ENCODE peak calls at places on chromosomes 12 and 14, in ten cellular contexts. N is spleen; Q is mucosa of descending colon; R is body of pancreas; T is IMR-90; C is naive thymus-derived CD4-positive, alpha-beta T cell; O is BE2C; I is neural progenitor cell; S is lower lobe of right lung; E is transverse colon. P is an unnamed sample. For H3K4me1, the result is how much of the 10 kb centered on the place peaks cover.

GRCh38 chr12:40336573-40337199 is 111.9 kb downstream of the LRRK2 start:
- DNase-seq in N (no peak), Q (no peak), R (no peak), T (peak), C (no peak), O (no peak), I (no peak), S (no peak), E (no peak), P (peak)

GRCh38 chr14:29858299-29858698 is 69.3 kb downstream of the PRKD1 start:
- DNase-seq in N (no peak), Q (no peak), R (no peak), T (no peak), C (no peak), O (no peak), I (no peak), S (no peak), E (no peak), P (no peak)

GRCh38 chr12:32390572-32391219 is 8.7 kb upstream of the FGD4 start:
- DNase-seq in N (peak), Q (peak), R (peak), T (no peak), C (no peak), O (no peak), I (no peak), S (peak), E (peak), P (no peak)

GRCh38 chr12:114687802-114688201 is 3.8 kb upstream of the TBX3 start:
- DNase-seq in N (no peak), Q (no peak), R (no peak), T (no peak), C (no peak), O (no peak), I (peak), S (no peak), E (no peak), P (peak)

GRCh38 chr14:32720927-32721326 is 217.8 kb upstream of the NPAS3 start:
- DNase-seq in N (no peak), Q (no peak), R (no peak), T (peak), C (no peak), O (no peak), I (no peak), S (no peak), E (no peak), P (peak)

GRCh38 chr12:22539055-22539454 is 5.3 kb downstream of the C2CD5 start:
- DNase-seq in N (no peak), Q (no peak), R (no peak), T (no peak), C (no peak), O (no peak), I (no peak), S (no peak), E (no peak), P (no peak)

GRCh38 chr14:50363734-50364113 is 33.0 kb downstream of the CDKL1 start:
- DNase-seq in N (peak), Q (peak), R (no peak), T (peak), C (peak), O (no peak), I (no peak), S (no peak), E (peak), P (no peak)

GRCh38 chr12:132270516-132270915 is 58.9 kb downstream of the GALNT9 start:
- DNase-seq in N (no peak), Q (no peak), R (no peak), T (no peak), C (no peak), O (no peak), I (no peak), S (no peak), E (no peak), P (no peak)

GRCh38 chr12:55072093-55072492 is 52.3 kb downstream of the NEUROD4 start:
- DNase-seq in N (peak), Q (peak), R (peak), T (no peak), C (peak), O (peak), I (peak), S (peak), E (peak), P (no peak)

GRCh38 chr14:94388027-94388895 is at the start of gene SERPINA1:
- DNase-seq in N (no peak), Q (no peak), R (no peak), T (peak), C (no peak), O (no peak), I (no peak), S (peak), E (no peak), P (no peak)

DNA sequence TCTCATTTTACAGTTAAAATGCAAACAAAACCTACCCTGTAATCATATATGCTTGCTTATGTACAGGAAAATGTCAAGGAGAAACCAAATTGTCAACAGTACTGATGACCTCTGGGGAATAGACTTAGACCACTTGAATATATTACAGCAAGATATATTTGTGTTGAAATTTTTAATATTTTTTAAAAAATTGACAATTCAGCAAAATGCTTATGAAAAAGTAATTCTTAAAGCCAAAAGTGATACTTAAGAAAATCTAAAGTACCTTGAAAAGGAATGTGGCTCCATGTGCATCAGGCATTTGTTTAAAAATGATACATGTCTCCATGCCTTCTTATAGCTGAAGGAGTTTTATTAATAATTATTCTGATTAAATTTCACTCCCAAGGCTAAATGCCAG is 49.2 kb downstream of the PTPN21 start:
- DNase-seq in N (no peak), Q (no peak), R (no peak), T (no peak), C (no peak), O (no peak), I (no peak), S (no peak), E (no peak), P (no peak)
- H3K4me1 ChIP-seq in N (under half), Q (under half), R (under half), T (under half), C (under half), O (under half), I (under half), S (under half), E (under half), P (under half)

DNA sequence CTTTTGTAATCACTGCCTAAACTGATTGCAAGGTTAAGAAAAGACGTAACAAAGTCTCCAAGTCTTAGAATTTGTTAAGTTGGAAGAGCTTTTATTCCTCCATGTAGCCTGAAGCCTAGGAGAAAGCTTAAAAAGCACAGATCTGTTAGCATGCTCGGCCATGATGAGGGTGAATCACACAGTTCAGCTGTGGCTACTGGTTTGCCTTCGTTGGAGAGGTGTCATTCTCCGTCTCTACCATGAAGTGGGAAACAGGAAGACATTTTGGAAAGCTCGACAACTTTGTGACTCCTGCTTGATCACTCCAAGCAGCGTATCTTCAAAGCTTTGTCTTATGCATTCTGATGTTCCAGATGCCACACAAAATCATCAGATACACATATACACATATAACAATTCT is 27.1 kb downstream of the DCP1B start:
- DNase-seq in N (no peak), Q (no peak), R (no peak), T (no peak), C (no peak), O (no peak), I (no peak), S (no peak), E (no peak), P (no peak)
- H3K4me1 ChIP-seq in N (under half), Q (under half), R (under half), T (under half), C (under half), O (under half), I (under half), S (under half), E (under half), P (half or more)

DNA sequence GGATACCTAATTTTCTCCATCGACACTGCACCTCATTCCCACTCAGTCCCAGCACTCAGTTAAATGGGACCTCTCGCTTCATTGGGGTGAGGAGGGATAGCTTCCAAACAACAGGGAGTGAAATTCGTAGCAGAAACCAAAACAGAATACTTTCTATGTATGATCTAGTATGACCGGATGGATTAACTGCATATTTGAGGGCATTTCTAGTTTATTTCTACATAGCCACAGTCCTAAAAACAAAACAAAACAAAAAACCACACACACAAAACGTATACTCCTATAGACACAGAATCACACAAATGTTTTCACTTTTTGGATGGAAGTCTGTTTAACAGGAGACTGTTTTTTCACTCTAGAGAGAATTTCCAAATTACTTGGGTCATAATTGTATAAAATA is 307.5 kb upstream of the FKBP4 start:
- DNase-seq in N (no peak), Q (no peak), R (no peak), T (peak), C (no peak), O (no peak), I (no peak), S (no peak), E (no peak), P (peak)
- H3K4me1 ChIP-seq in N (under half), Q (under half), R (under half), T (under half), C (under half), O (under half), I (under half), S (under half), E (under half), P (under half)

GRCh38 chr14:51652168-51653095 is 722 bp downstream of the FRMD6 start:
- DNase-seq in N (peak), Q (peak), R (peak), T (no peak), C (peak), O (peak), I (peak), S (peak), E (peak), P (peak)

GRCh38 chr14:51653855-51654548 is 2.3 kb downstream of the FRMD6 start:
- DNase-seq in N (no peak), Q (no peak), R (no peak), T (peak), C (no peak), O (no peak), I (no peak), S (no peak), E (no peak), P (peak)

GRCh38 chr14:51650721-51651387 is 856 bp upstream of the FRMD6 start:
- DNase-seq in N (peak), Q (peak), R (peak), T (no peak), C (no peak), O (no peak), I (peak), S (peak), E (peak), P (peak)

GRCh38 chr14:51653096-51653814 is 1.5 kb downstream of the FRMD6 start:
- DNase-seq in N (no peak), Q (peak), R (no peak), T (peak), C (no peak), O (no peak), I (peak), S (no peak), E (no peak), P (peak)

GRCh38 chr14:51651388-51652167 is at the start of gene FRMD6:
- DNase-seq in N (peak), Q (peak), R (peak), T (peak), C (peak), O (peak), I (peak), S (peak), E (peak), P (peak)
- H3K4me1 ChIP-seq in N (under half), Q (under half), R (under half), T (under half), C (under half), O (under half), I (under half), S (under half), E (under half), P (under half)

DNA sequence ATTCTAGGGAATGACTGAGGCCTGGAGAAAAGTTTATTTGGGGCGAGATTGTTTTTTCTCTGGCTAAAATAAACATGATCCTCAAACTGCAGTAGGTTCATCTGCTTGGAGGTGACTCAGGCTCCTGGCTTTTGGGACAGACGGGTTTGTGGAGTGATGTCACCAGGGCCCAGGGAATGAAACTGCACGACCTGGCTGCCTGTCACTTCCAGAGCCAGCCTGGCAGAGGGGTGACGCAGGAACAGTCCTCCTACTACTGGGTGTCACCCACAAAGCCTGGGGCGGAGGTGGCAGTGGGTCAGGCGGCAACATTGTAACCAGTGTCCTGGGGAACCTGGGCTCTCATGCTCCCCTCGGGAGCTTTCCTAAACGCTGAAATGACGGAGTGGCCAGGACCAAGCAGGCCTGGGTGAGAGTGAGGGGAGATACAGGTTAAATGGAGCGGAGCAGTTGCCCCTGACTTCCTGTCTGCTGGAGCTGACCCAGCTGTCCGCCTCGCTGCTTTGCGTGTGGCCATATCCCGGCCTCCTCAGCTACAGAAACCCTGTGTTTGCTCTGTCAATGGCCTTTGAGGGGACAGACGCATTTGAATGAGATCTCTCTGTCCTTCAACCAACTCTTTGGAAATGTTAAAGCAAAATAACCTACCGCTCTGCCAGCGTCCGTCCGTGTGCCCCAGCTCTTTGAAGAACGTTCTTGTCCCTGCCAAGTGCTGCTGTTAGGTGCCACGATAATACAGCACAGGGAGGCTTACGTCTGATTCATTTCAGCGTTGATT is 6.5 kb downstream of the HIP1R start:
- DNase-seq in N (no peak), Q (no peak), R (peak), T (peak), C (no peak), O (no peak), I (no peak), S (peak), E (no peak), P (peak)
- H3K4me1 ChIP-seq in N (under half), Q (under half), R (half or more), T (under half), C (under half), O (under half), I (under half), S (under half), E (under half), P (under half)

GRCh38 chr14:97655169-97655948 is 858.2 kb downstream of the VRK1 start:
- DNase-seq in N (no peak), Q (no peak), R (no peak), T (no peak), C (no peak), O (no peak), I (peak), S (no peak), E (no peak), P (no peak)
- H3K4me1 ChIP-seq in N (under half), Q (under half), R (under half), T (under half), C (under half), O (under half), I (under half), S (under half), E (under half), P (under half)

GRCh38 chr12:58955849-58956248 is 35.5 kb upstream of the LRIG3 start:
- DNase-seq in N (no peak), Q (no peak), R (no peak), T (no peak), C (no peak), O (no peak), I (peak), S (no peak), E (no peak), P (no peak)

GRCh38 chr12:58954002-58954401 is 33.7 kb upstream of the LRIG3 start:
- DNase-seq in N (no peak), Q (no peak), R (no peak), T (no peak), C (no peak), O (no peak), I (no peak), S (no peak), E (no peak), P (peak)

GRCh38 chr12:58950739-58951100 is 30.4 kb upstream of the LRIG3 start:
- DNase-seq in N (no peak), Q (peak), R (no peak), T (no peak), C (no peak), O (no peak), I (no peak), S (no peak), E (peak), P (no peak)
- H3K4me1 ChIP-seq in N (under half), Q (under half), R (under half), T (under half), C (under half), O (under half), I (under half), S (under half), E (under half), P (under half)

DNA sequence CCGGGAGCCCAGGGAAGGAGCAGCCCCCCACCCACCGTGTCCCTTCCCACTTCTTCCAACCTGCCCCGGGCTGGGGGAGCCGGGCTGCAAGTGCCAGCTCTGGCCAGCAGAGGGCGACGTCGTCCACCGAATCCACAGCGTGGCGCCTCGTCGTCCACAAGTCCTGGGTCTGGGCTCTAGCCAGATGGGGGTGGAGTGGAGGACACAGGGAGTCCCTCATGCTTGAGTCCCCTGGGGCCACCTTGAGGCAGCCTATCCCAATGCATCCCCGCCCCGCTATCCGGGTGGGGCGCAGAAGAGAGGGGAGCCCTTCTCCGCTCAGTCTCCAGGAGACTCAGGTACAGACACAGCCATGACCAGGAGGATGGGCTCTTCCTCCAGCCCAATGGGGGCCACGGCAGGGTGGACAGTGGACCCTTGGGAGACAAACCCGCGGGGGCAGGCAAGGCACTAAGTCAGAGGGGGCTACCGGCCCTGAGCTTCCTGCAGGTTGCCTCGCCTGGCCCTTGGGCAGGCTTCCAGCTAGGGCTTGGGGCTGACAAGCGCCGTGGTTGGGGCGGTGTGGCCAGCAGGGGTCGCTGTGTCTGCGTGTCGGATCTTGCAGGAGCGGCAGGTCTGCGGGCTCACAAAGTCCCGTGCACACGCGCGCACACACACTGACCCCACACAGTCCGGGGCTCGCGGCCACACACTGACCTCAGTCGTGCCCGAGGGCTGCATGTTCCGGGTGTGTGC is 5.5 kb downstream of the AQP5 start:
- DNase-seq in N (peak), Q (peak), R (peak), T (peak), C (peak), O (peak), I (peak), S (peak), E (peak), P (peak)
- H3K4me1 ChIP-seq in N (under half), Q (under half), R (under half), T (under half), C (under half), O (under half), I (under half), S (under half), E (under half), P (under half)